ENCODE peak calls at places on chromosomes 1 and 21, in four cellular contexts. G is CD8-positive, alpha-beta T cell; F is epithelial cell of esophagus; O is IMR-90. M is an unnamed sample.

GRCh38 chr1:205589618-205590456 is 42.0 kb downstream of the ELK4 start:
- DNase-seq in G (no peak), F (no peak), O (no peak), M (no peak)

GRCh38 chr1:48870596-48870995 is 93.9 kb upstream of the BEND5 start:
- DNase-seq in G (no peak), F (peak; percentile 47), O (no peak), M (no peak)

GRCh38 chr1:206463137-206463536 is 7.1 kb upstream of the IKBKE start:
- DNase-seq in G (no peak), F (peak; percentile 64), O (no peak), M (no peak)

GRCh38 chr1:160637821-160638539 is 8.9 kb downstream of the SLAMF1 start:
- DNase-seq in G (no peak), F (no peak), O (no peak), M (no peak)

GRCh38 chr1:52669696-52670095 is 28.5 kb downstream of the COA7 start:
- DNase-seq in G (no peak), F (peak; percentile 29), O (peak; percentile 48), M (no peak)

GRCh38 chr1:207040181-207040533 is 7.6 kb upstream of the C1orf116 start:
- DNase-seq in G (no peak), F (no peak), O (peak; percentile 43), M (peak; percentile 15)

GRCh38 chr21:15061747-15062146 is 3.1 kb downstream of the NRIP1 start:
- DNase-seq in G (no peak), F (no peak), O (no peak), M (no peak)

GRCh38 chr1:157704878-157705277 is 4.3 kb upstream of the FCRL3 start:
- DNase-seq in G (no peak), F (no peak), O (no peak), M (no peak)

GRCh38 chr21:14754682-14755081 is 208.6 kb upstream of the SAMSN1 start:
- DNase-seq in G (no peak), F (no peak), O (no peak), M (no peak)

GRCh38 chr1:204084247-204084772 is 11.4 kb downstream of the SOX13 start:
- DNase-seq in G (no peak), F (no peak), O (no peak), M (no peak)

GRCh38 chr1:183247484-183247883 is 61.4 kb downstream of the LAMC2 start:
- DNase-seq in G (no peak), F (no peak), O (no peak), M (no peak)

GRCh38 chr1:183302452-183303324 is 115.5 kb downstream of the NMNAT2 start:
- DNase-seq in G (no peak), F (no peak), O (no peak), M (no peak)

GRCh38 chr1:169321539-169321938 is 46.1 kb downstream of the NME7 start:
- DNase-seq in G (no peak), F (peak; percentile 83), O (peak; percentile 76), M (peak; percentile 44)

GRCh38 chr1:94821636-94822305 is 1.6 kb downstream of the SLC44A3 start:
- DNase-seq in G (no peak), F (no peak), O (no peak), M (no peak)

GRCh38 chr1:212884592-212884991 is 26.5 kb downstream of the FLVCR1 start:
- DNase-seq in G (no peak), F (peak; percentile 50), O (no peak), M (no peak)

GRCh38 chr1:227883073-227883520 is 64.6 kb downstream of the WNT9A start:
- DNase-seq in G (no peak), F (no peak), O (no peak), M (no peak)

GRCh38 chr1:53115403-53116306 is 26.8 kb downstream of the SLC1A7 start:
- DNase-seq in G (no peak), F (no peak), O (peak; percentile 65), M (no peak)

GRCh38 chr1:157090771-157091170 is 8.8 kb downstream of the ETV3L start:
- DNase-seq in G (no peak), F (no peak), O (no peak), M (no peak)

GRCh38 chr21:46621457-46622182 is 13.9 kb upstream of the PRMT2 start:
- DNase-seq in G (no peak), F (no peak), O (no peak), M (peak; percentile 33)

GRCh38 chr1:54377040-54377691 is 29.0 kb downstream of the SSBP3 start:
- DNase-seq in G (no peak), F (no peak), O (peak; percentile 54), M (peak; percentile 26)

GRCh38 chr1:183251101-183251958 is 65.3 kb downstream of the LAMC2 start:
- DNase-seq in G (no peak), F (no peak), O (no peak), M (no peak)

GRCh38 chr1:153507926-153508583 is 27.7 kb downstream of the S100A6 start:
- DNase-seq in G (no peak), F (no peak), O (no peak), M (no peak)

GRCh38 chr1:42798010-42798409 is 13.2 kb downstream of the TMEM269 start:
- DNase-seq in G (no peak), F (no peak), O (no peak), M (no peak)

GRCh38 chr1:92797961-92798360 is 13.1 kb upstream of the EVI5 start:
- DNase-seq in G (no peak), F (no peak), O (peak; percentile 86), M (peak; percentile 55)

GRCh38 chr21:40002978-40003377 is 135.7 kb downstream of the PCP4 start:
- DNase-seq in G (no peak), F (no peak), O (no peak), M (no peak)

GRCh38 chr1:25626018-25626417 is 9.4 kb downstream of the MAN1C1 start:
- DNase-seq in G (no peak), F (no peak), O (no peak), M (no peak)

GRCh38 chr1:237235080-237235479 is 193.1 kb downstream of the RYR2 start:
- DNase-seq in G (no peak), F (no peak), O (no peak), M (no peak)

GRCh38 chr1:83998205-83998598 is 730 bp downstream of the TTLL7 start:
- DNase-seq in G (no peak), F (peak; percentile 46), O (peak; percentile 6), M (peak; percentile 17)

GRCh38 chr1:38026592-38027200 is 14.2 kb downstream of the UTP11 start:
- DNase-seq in G (no peak), F (peak; percentile 84), O (peak; percentile 57), M (peak; percentile 70)

GRCh38 chr1:114695430-114696093 is at the start of gene AMPD1:
- DNase-seq in G (no peak), F (peak; percentile 75), O (peak; percentile 40), M (no peak)

GRCh38 chr1:6104631-6105030 is 58.9 kb downstream of the KCNAB2 start:
- DNase-seq in G (no peak), F (no peak), O (no peak), M (no peak)

GRCh38 chr1:218829143-218829542 is 344.5 kb upstream of the LYPLAL1 start:
- DNase-seq in G (no peak), F (no peak), O (peak; percentile 13), M (peak; percentile 61)

GRCh38 chr1:1128454-1129139 is 12.7 kb upstream of the C1orf159 start:
- DNase-seq in G (no peak), F (no peak), O (no peak), M (no peak)

GRCh38 chr1:175129997-175130648 is 62.5 kb downstream of the KIAA0040 start:
- DNase-seq in G (no peak), F (no peak), O (no peak), M (no peak)

GRCh38 chr21:17903029-17903806 is 84.1 kb upstream of the C21orf91 start:
- DNase-seq in G (no peak), F (peak; percentile 57), O (peak; percentile 49), M (peak; percentile 65)

GRCh38 chr1:192724670-192725069 is 84.2 kb upstream of the RGS2 start:
- DNase-seq in G (no peak), F (peak; percentile 73), O (peak; percentile 68), M (peak; percentile 72)

GRCh38 chr1:54950361-54951163 is 29.9 kb upstream of the TMEM61 start:
- DNase-seq in G (peak; percentile 16), F (peak; percentile 86), O (peak; percentile 84), M (peak; percentile 83)

GRCh38 chr21:42850866-42851391 is 28.4 kb downstream of the WDR4 start:
- DNase-seq in G (no peak), F (peak; percentile 27), O (no peak), M (no peak)

GRCh38 chr21:36628096-36628495 is 70.8 kb upstream of the SIM2 start:
- DNase-seq in G (no peak), F (no peak), O (no peak), M (no peak)

GRCh38 chr1:229148743-229149142 is 122.2 kb upstream of the RAB4A start:
- DNase-seq in G (no peak), F (no peak), O (no peak), M (no peak)
- TF ChIP-seq CTCF in G (no peak), F (no peak), O (no peak), M (no peak)

GRCh38 chr1:24322636-24323177 is 3.5 kb downstream of the GRHL3 start:
- DNase-seq in G (no peak), F (peak; percentile 43), O (no peak), M (no peak)
- H3K4me3 ChIP-seq in G (peak overlapping the region; percentile 34), F (peak overlapping the region; percentile 92), O (peak overlapping the region; percentile 31), M (no peak overlapping the region)

DNA sequence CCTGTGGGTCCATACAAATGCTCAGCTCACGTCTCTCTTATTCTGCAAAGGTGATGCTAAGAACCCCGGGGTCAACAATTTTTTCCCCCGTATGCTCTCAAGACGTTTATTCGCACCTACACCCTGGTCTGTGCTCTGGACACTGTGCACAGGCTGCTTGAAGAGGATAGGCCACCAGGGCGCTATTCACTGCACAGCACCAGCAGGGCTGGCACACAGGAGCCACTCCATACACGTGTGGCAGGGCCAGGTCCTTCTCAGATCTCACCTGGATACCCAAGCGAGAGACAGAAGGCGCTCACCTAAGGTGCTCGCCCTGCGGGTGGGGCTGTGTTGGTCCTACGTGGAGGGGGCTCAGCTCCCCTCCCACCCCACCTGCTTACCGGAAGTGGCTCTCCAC is 16.7 kb downstream of the TMEM63A start:
- DNase-seq in G (no peak), F (no peak), O (no peak), M (no peak)
- TF ChIP-seq CTCF in G (no peak), F (no peak), O (no peak), M (no peak)

GRCh38 chr21:44871576-44872265 is 1.8 kb downstream of the PTTG1IP start:
- DNase-seq in G (no peak), F (peak; percentile 94), O (peak; percentile 77), M (peak; percentile 66)

GRCh38 chr21:44872568-44873355 is 728 bp downstream of the PTTG1IP start:
- DNase-seq in G (no peak), F (peak; percentile 24), O (peak; percentile 46), M (peak; percentile 35)

GRCh38 chr21:44870748-44871495 is 2.6 kb downstream of the PTTG1IP start:
- DNase-seq in G (no peak), F (peak; percentile 53), O (no peak), M (peak; percentile 22)

GRCh38 chr21:44873356-44874239 is at the start of gene PTTG1IP:
- DNase-seq in G (peak; percentile 99), F (peak; percentile 97), O (peak; percentile 94), M (peak; percentile 98)

DNA sequence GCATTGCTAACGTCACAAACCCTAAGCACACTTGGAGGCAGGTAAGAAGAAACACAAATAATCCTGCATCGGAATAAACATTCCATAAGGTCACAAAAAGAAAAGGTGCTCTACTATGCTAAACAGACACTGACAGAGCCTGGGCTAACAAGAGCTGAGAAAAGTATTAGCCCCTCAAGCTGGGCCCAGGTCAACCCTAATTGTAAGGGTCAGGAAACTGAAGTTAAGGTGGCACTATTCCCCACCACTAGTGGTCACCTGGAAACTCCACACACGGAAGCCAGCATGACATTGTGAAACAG is 1.3 kb downstream of the PTTG1IP start:
- DNase-seq in G (no peak), F (peak; percentile 45), O (no peak), M (no peak)
- H3K4me3 ChIP-seq in G (peak overlapping the region; percentile 76), F (peak overlapping the region; percentile 70), O (peak overlapping the region; percentile 90), M (peak overlapping the region; percentile 51)